ENCODE peak calls at places on chromosomes 7 and 10, in six cellular contexts. One of them, this sample, is unnamed.

GRCh38 chr10:47065903-47066302 is 154.7 kb downstream of the PTPN20 start:
- DNase-seq in progenitor cell of endocrine pancreas: no peak
- DNase-seq in stimulated activated naive CD8-positive, alpha-beta T cell treated with anti-CD3 and anti-CD28 coated beads, Interleukin-15, amount 100 ng/mL, for 72 hours: no peak
- DNase-seq in GM13977: no peak
- DNase-seq in activated naive CD8-positive, alpha-beta T cell treated with anti-CD3 and anti-CD28 coated beads, Interleukin-2, amount 50 U/mL, for 24 hours: no peak
- DNase-seq in right cardiac atrium: no peak
- DNase-seq in this sample: no peak

GRCh38 chr10:27723436-27723835 is 22.2 kb downstream of the MKX start:
- DNase-seq in right cardiac atrium: no peak
- DNase-seq in GM13977: no peak
- DNase-seq in stimulated activated naive CD8-positive, alpha-beta T cell treated with anti-CD3 and anti-CD28 coated beads, Interleukin-15, amount 100 ng/mL, for 72 hours: no peak
- DNase-seq in activated naive CD8-positive, alpha-beta T cell treated with anti-CD3 and anti-CD28 coated beads, Interleukin-2, amount 50 U/mL, for 24 hours: no peak
- DNase-seq in progenitor cell of endocrine pancreas: no peak
- DNase-seq in this sample: no peak

GRCh38 chr10:16545126-16545736 is 23.6 kb upstream of the C1QL3 start:
- DNase-seq in right cardiac atrium: no peak
- DNase-seq in activated naive CD8-positive, alpha-beta T cell treated with anti-CD3 and anti-CD28 coated beads, Interleukin-2, amount 50 U/mL, for 24 hours: no peak
- DNase-seq in GM13977: peak; percentile 58
- DNase-seq in progenitor cell of endocrine pancreas: no peak
- DNase-seq in stimulated activated naive CD8-positive, alpha-beta T cell treated with anti-CD3 and anti-CD28 coated beads, Interleukin-15, amount 100 ng/mL, for 72 hours: no peak
- DNase-seq in this sample: peak; percentile 45

GRCh38 chr7:12233175-12233574 is 22.1 kb downstream of the TMEM106B start:
- DNase-seq in stimulated activated naive CD8-positive, alpha-beta T cell treated with anti-CD3 and anti-CD28 coated beads, Interleukin-15, amount 100 ng/mL, for 72 hours: no peak
- DNase-seq in activated naive CD8-positive, alpha-beta T cell treated with anti-CD3 and anti-CD28 coated beads, Interleukin-2, amount 50 U/mL, for 24 hours: no peak
- DNase-seq in right cardiac atrium: no peak
- DNase-seq in GM13977: no peak
- DNase-seq in progenitor cell of endocrine pancreas: no peak
- DNase-seq in this sample: no peak

GRCh38 chr7:158353606-158354570 is 233.7 kb downstream of the PTPRN2 start:
- DNase-seq in right cardiac atrium: no peak
- DNase-seq in progenitor cell of endocrine pancreas: no peak
- DNase-seq in GM13977: no peak
- DNase-seq in activated naive CD8-positive, alpha-beta T cell treated with anti-CD3 and anti-CD28 coated beads, Interleukin-2, amount 50 U/mL, for 24 hours: no peak
- DNase-seq in stimulated activated naive CD8-positive, alpha-beta T cell treated with anti-CD3 and anti-CD28 coated beads, Interleukin-15, amount 100 ng/mL, for 72 hours: no peak
- DNase-seq in this sample: no peak

GRCh38 chr10:28872592-28873165 is 195.4 kb downstream of the BAMBI start:
- DNase-seq in activated naive CD8-positive, alpha-beta T cell treated with anti-CD3 and anti-CD28 coated beads, Interleukin-2, amount 50 U/mL, for 24 hours: no peak
- DNase-seq in right cardiac atrium: no peak
- DNase-seq in progenitor cell of endocrine pancreas: no peak
- DNase-seq in GM13977: no peak
- DNase-seq in stimulated activated naive CD8-positive, alpha-beta T cell treated with anti-CD3 and anti-CD28 coated beads, Interleukin-15, amount 100 ng/mL, for 72 hours: no peak
- DNase-seq in this sample: no peak

GRCh38 chr10:70558871-70559810 is 43.4 kb downstream of the PRF1 start:
- DNase-seq in activated naive CD8-positive, alpha-beta T cell treated with anti-CD3 and anti-CD28 coated beads, Interleukin-2, amount 50 U/mL, for 24 hours: peak; percentile 85
- DNase-seq in GM13977: peak; percentile 84
- DNase-seq in progenitor cell of endocrine pancreas: peak; percentile 41
- DNase-seq in right cardiac atrium: peak; percentile 88
- DNase-seq in stimulated activated naive CD8-positive, alpha-beta T cell treated with anti-CD3 and anti-CD28 coated beads, Interleukin-15, amount 100 ng/mL, for 72 hours: peak; percentile 81
- DNase-seq in this sample: peak; percentile 65

GRCh38 chr10:46557319-46558140 is 1.1 kb upstream of the GPRIN2 start:
- DNase-seq in right cardiac atrium: peak; percentile 60
- DNase-seq in activated naive CD8-positive, alpha-beta T cell treated with anti-CD3 and anti-CD28 coated beads, Interleukin-2, amount 50 U/mL, for 24 hours: peak; percentile 2
- DNase-seq in progenitor cell of endocrine pancreas: peak; percentile 19
- DNase-seq in stimulated activated naive CD8-positive, alpha-beta T cell treated with anti-CD3 and anti-CD28 coated beads, Interleukin-15, amount 100 ng/mL, for 72 hours: peak; percentile 15
- DNase-seq in GM13977: no peak
- DNase-seq in this sample: peak; percentile 21

GRCh38 chr7:81284576-81284975 is 365.7 kb upstream of the SEMA3C start:
- DNase-seq in progenitor cell of endocrine pancreas: no peak
- DNase-seq in stimulated activated naive CD8-positive, alpha-beta T cell treated with anti-CD3 and anti-CD28 coated beads, Interleukin-15, amount 100 ng/mL, for 72 hours: no peak
- DNase-seq in activated naive CD8-positive, alpha-beta T cell treated with anti-CD3 and anti-CD28 coated beads, Interleukin-2, amount 50 U/mL, for 24 hours: no peak
- DNase-seq in right cardiac atrium: no peak
- DNase-seq in GM13977: no peak
- DNase-seq in this sample: no peak

GRCh38 chr10:930415-931325 is 835 bp downstream of the LARP4B start:
- DNase-seq in stimulated activated naive CD8-positive, alpha-beta T cell treated with anti-CD3 and anti-CD28 coated beads, Interleukin-15, amount 100 ng/mL, for 72 hours: peak; percentile 31
- DNase-seq in GM13977: no peak
- DNase-seq in activated naive CD8-positive, alpha-beta T cell treated with anti-CD3 and anti-CD28 coated beads, Interleukin-2, amount 50 U/mL, for 24 hours: peak; percentile 34
- DNase-seq in progenitor cell of endocrine pancreas: peak; percentile 47
- DNase-seq in right cardiac atrium: peak; percentile 64
- DNase-seq in this sample: peak; percentile 82

GRCh38 chr10:58299580-58299979 is 30.6 kb downstream of the CISD1 start:
- DNase-seq in GM13977: peak; percentile 52
- DNase-seq in stimulated activated naive CD8-positive, alpha-beta T cell treated with anti-CD3 and anti-CD28 coated beads, Interleukin-15, amount 100 ng/mL, for 72 hours: peak; percentile 47
- DNase-seq in right cardiac atrium: peak; percentile 55
- DNase-seq in progenitor cell of endocrine pancreas: peak; percentile 50
- DNase-seq in activated naive CD8-positive, alpha-beta T cell treated with anti-CD3 and anti-CD28 coated beads, Interleukin-2, amount 50 U/mL, for 24 hours: peak; percentile 55
- DNase-seq in this sample: peak; percentile 83

GRCh38 chr10:59819265-59819664 is 66.0 kb upstream of the MRLN start:
- DNase-seq in progenitor cell of endocrine pancreas: no peak
- DNase-seq in GM13977: no peak
- DNase-seq in stimulated activated naive CD8-positive, alpha-beta T cell treated with anti-CD3 and anti-CD28 coated beads, Interleukin-15, amount 100 ng/mL, for 72 hours: no peak
- DNase-seq in right cardiac atrium: no peak
- DNase-seq in activated naive CD8-positive, alpha-beta T cell treated with anti-CD3 and anti-CD28 coated beads, Interleukin-2, amount 50 U/mL, for 24 hours: no peak
- DNase-seq in this sample: no peak

GRCh38 chr10:78258303-78259030 is 224.8 kb downstream of the RPS24 start:
- DNase-seq in stimulated activated naive CD8-positive, alpha-beta T cell treated with anti-CD3 and anti-CD28 coated beads, Interleukin-15, amount 100 ng/mL, for 72 hours: no peak
- DNase-seq in progenitor cell of endocrine pancreas: no peak
- DNase-seq in right cardiac atrium: no peak
- DNase-seq in GM13977: no peak
- DNase-seq in activated naive CD8-positive, alpha-beta T cell treated with anti-CD3 and anti-CD28 coated beads, Interleukin-2, amount 50 U/mL, for 24 hours: no peak
- DNase-seq in this sample: no peak

GRCh38 chr10:51960494-51960895 is 261.1 kb upstream of the CSTF2T start:
- DNase-seq in GM13977: peak; percentile 16
- DNase-seq in stimulated activated naive CD8-positive, alpha-beta T cell treated with anti-CD3 and anti-CD28 coated beads, Interleukin-15, amount 100 ng/mL, for 72 hours: no peak
- DNase-seq in right cardiac atrium: no peak
- DNase-seq in activated naive CD8-positive, alpha-beta T cell treated with anti-CD3 and anti-CD28 coated beads, Interleukin-2, amount 50 U/mL, for 24 hours: no peak
- DNase-seq in progenitor cell of endocrine pancreas: no peak
- DNase-seq in this sample: no peak

GRCh38 chr7:4738711-4739527 is 36.5 kb upstream of the AP5Z1 start:
- DNase-seq in progenitor cell of endocrine pancreas: no peak
- DNase-seq in stimulated activated naive CD8-positive, alpha-beta T cell treated with anti-CD3 and anti-CD28 coated beads, Interleukin-15, amount 100 ng/mL, for 72 hours: no peak
- DNase-seq in activated naive CD8-positive, alpha-beta T cell treated with anti-CD3 and anti-CD28 coated beads, Interleukin-2, amount 50 U/mL, for 24 hours: peak; percentile 39
- DNase-seq in GM13977: no peak
- DNase-seq in right cardiac atrium: peak; percentile 72
- DNase-seq in this sample: peak; percentile 66

GRCh38 chr7:50304158-50304910 is at the start of gene IKZF1:
- DNase-seq in progenitor cell of endocrine pancreas: peak; percentile 29
- DNase-seq in right cardiac atrium: peak; percentile 86
- DNase-seq in GM13977: peak; percentile 55
- DNase-seq in activated naive CD8-positive, alpha-beta T cell treated with anti-CD3 and anti-CD28 coated beads, Interleukin-2, amount 50 U/mL, for 24 hours: peak; percentile 76
- DNase-seq in stimulated activated naive CD8-positive, alpha-beta T cell treated with anti-CD3 and anti-CD28 coated beads, Interleukin-15, amount 100 ng/mL, for 72 hours: peak; percentile 65
- DNase-seq in this sample: no peak

GRCh38 chr10:15341502-15342128 is 29.5 kb downstream of the FAM171A1 start:
- DNase-seq in right cardiac atrium: no peak
- DNase-seq in stimulated activated naive CD8-positive, alpha-beta T cell treated with anti-CD3 and anti-CD28 coated beads, Interleukin-15, amount 100 ng/mL, for 72 hours: no peak
- DNase-seq in activated naive CD8-positive, alpha-beta T cell treated with anti-CD3 and anti-CD28 coated beads, Interleukin-2, amount 50 U/mL, for 24 hours: no peak
- DNase-seq in GM13977: no peak
- DNase-seq in progenitor cell of endocrine pancreas: no peak
- DNase-seq in this sample: peak; percentile 28

GRCh38 chr7:29488977-29489376 is 74.7 kb upstream of the PRR15 start:
- DNase-seq in GM13977: no peak
- DNase-seq in right cardiac atrium: no peak
- DNase-seq in stimulated activated naive CD8-positive, alpha-beta T cell treated with anti-CD3 and anti-CD28 coated beads, Interleukin-15, amount 100 ng/mL, for 72 hours: no peak
- DNase-seq in progenitor cell of endocrine pancreas: no peak
- DNase-seq in activated naive CD8-positive, alpha-beta T cell treated with anti-CD3 and anti-CD28 coated beads, Interleukin-2, amount 50 U/mL, for 24 hours: no peak
- DNase-seq in this sample: no peak

GRCh38 chr10:95133997-95134396 is 60.0 kb upstream of the ACSM6 start:
- DNase-seq in stimulated activated naive CD8-positive, alpha-beta T cell treated with anti-CD3 and anti-CD28 coated beads, Interleukin-15, amount 100 ng/mL, for 72 hours: no peak
- DNase-seq in activated naive CD8-positive, alpha-beta T cell treated with anti-CD3 and anti-CD28 coated beads, Interleukin-2, amount 50 U/mL, for 24 hours: no peak
- DNase-seq in right cardiac atrium: no peak
- DNase-seq in progenitor cell of endocrine pancreas: no peak
- DNase-seq in GM13977: no peak
- DNase-seq in this sample: no peak

GRCh38 chr7:36084485-36085091 is 68.5 kb upstream of the EEPD1 start:
- DNase-seq in activated naive CD8-positive, alpha-beta T cell treated with anti-CD3 and anti-CD28 coated beads, Interleukin-2, amount 50 U/mL, for 24 hours: no peak
- DNase-seq in right cardiac atrium: peak; percentile 58
- DNase-seq in progenitor cell of endocrine pancreas: peak; percentile 24
- DNase-seq in stimulated activated naive CD8-positive, alpha-beta T cell treated with anti-CD3 and anti-CD28 coated beads, Interleukin-15, amount 100 ng/mL, for 72 hours: no peak
- DNase-seq in GM13977: no peak
- DNase-seq in this sample: peak; percentile 74

GRCh38 chr10:127216786-127217185 is 20.4 kb upstream of the INSYN2A start:
- DNase-seq in right cardiac atrium: no peak
- DNase-seq in stimulated activated naive CD8-positive, alpha-beta T cell treated with anti-CD3 and anti-CD28 coated beads, Interleukin-15, amount 100 ng/mL, for 72 hours: no peak
- DNase-seq in GM13977: no peak
- DNase-seq in progenitor cell of endocrine pancreas: no peak
- DNase-seq in activated naive CD8-positive, alpha-beta T cell treated with anti-CD3 and anti-CD28 coated beads, Interleukin-2, amount 50 U/mL, for 24 hours: no peak
- DNase-seq in this sample: no peak

GRCh38 chr7:47435889-47436312 is 146.0 kb downstream of the TNS3 start:
- DNase-seq in right cardiac atrium: peak; percentile 90
- DNase-seq in activated naive CD8-positive, alpha-beta T cell treated with anti-CD3 and anti-CD28 coated beads, Interleukin-2, amount 50 U/mL, for 24 hours: no peak
- DNase-seq in stimulated activated naive CD8-positive, alpha-beta T cell treated with anti-CD3 and anti-CD28 coated beads, Interleukin-15, amount 100 ng/mL, for 72 hours: no peak
- DNase-seq in progenitor cell of endocrine pancreas: no peak
- DNase-seq in GM13977: no peak
- DNase-seq in this sample: peak; percentile 71

GRCh38 chr10:52447931-52448353 is 133.9 kb downstream of the DKK1 start:
- DNase-seq in progenitor cell of endocrine pancreas: no peak
- DNase-seq in right cardiac atrium: no peak
- DNase-seq in stimulated activated naive CD8-positive, alpha-beta T cell treated with anti-CD3 and anti-CD28 coated beads, Interleukin-15, amount 100 ng/mL, for 72 hours: no peak
- DNase-seq in activated naive CD8-positive, alpha-beta T cell treated with anti-CD3 and anti-CD28 coated beads, Interleukin-2, amount 50 U/mL, for 24 hours: no peak
- DNase-seq in GM13977: no peak
- DNase-seq in this sample: no peak

GRCh38 chr10:69481280-69481679 is 30.0 kb downstream of the TSPAN15 start:
- DNase-seq in progenitor cell of endocrine pancreas: no peak
- DNase-seq in stimulated activated naive CD8-positive, alpha-beta T cell treated with anti-CD3 and anti-CD28 coated beads, Interleukin-15, amount 100 ng/mL, for 72 hours: no peak
- DNase-seq in GM13977: no peak
- DNase-seq in activated naive CD8-positive, alpha-beta T cell treated with anti-CD3 and anti-CD28 coated beads, Interleukin-2, amount 50 U/mL, for 24 hours: no peak
- DNase-seq in right cardiac atrium: no peak
- DNase-seq in this sample: no peak

GRCh38 chr10:72248477-72249151 is 25.1 kb upstream of the DDIT4 start:
- DNase-seq in stimulated activated naive CD8-positive, alpha-beta T cell treated with anti-CD3 and anti-CD28 coated beads, Interleukin-15, amount 100 ng/mL, for 72 hours: peak; percentile 89
- DNase-seq in progenitor cell of endocrine pancreas: no peak
- DNase-seq in activated naive CD8-positive, alpha-beta T cell treated with anti-CD3 and anti-CD28 coated beads, Interleukin-2, amount 50 U/mL, for 24 hours: peak; percentile 73
- DNase-seq in GM13977: peak; percentile 78
- DNase-seq in right cardiac atrium: peak; percentile 95
- DNase-seq in this sample: no peak

GRCh38 chr10:119740096-119740495 is 14.2 kb downstream of the INPP5F start:
- DNase-seq in GM13977: no peak
- DNase-seq in activated naive CD8-positive, alpha-beta T cell treated with anti-CD3 and anti-CD28 coated beads, Interleukin-2, amount 50 U/mL, for 24 hours: no peak
- DNase-seq in right cardiac atrium: no peak
- DNase-seq in progenitor cell of endocrine pancreas: no peak
- DNase-seq in stimulated activated naive CD8-positive, alpha-beta T cell treated with anti-CD3 and anti-CD28 coated beads, Interleukin-15, amount 100 ng/mL, for 72 hours: no peak
- DNase-seq in this sample: no peak

This sample was measured in Caco-2.